ENCODE peak calls at places on chromosomes 3 and 15, in ten cellular contexts. M is fibroblast of mammary gland, H is aorta, S is lower leg skin, Z is GM06990, C is IMR-90, T is heart right ventricle, Q is astrocyte of the spinal cord, L is BJ, F is mucosa of descending colon. J is an unnamed sample.

GRCh38 chr3:106860182-106860581 is 517.1 kb upstream of the CCDC54 start:
- DNase-seq in S (no peak), Z (no peak), M (peak), F (no peak), L (no peak), H (no peak), Q (no peak), C (peak), T (no peak), J (no peak)

GRCh38 chr3:31077021-31077601 is 182.7 kb upstream of the GADL1 start:
- DNase-seq in Q (peak), C (peak), Z (peak), L (peak), H (peak), F (no peak), T (no peak), M (peak), S (no peak), J (peak)

GRCh38 chr3:38834110-38834509 is 18.1 kb upstream of the SCN10A start:
- DNase-seq in M (peak), S (peak), F (peak), H (peak), Q (peak), Z (no peak), L (peak), C (peak), T (peak), J (peak)

GRCh38 chr3:9902372-9903237 is at the start of gene IL17RE:
- DNase-seq in H (peak), S (peak), Q (no peak), M (no peak), C (no peak), F (peak), T (no peak), L (no peak), Z (no peak), J (no peak)

GRCh38 chr3:52144034-52144795 is 10.0 kb downstream of the POC1A start:
- DNase-seq in H (peak), C (peak), S (peak), Q (peak), Z (peak), M (peak), F (peak), T (peak), L (no peak), J (peak)

GRCh38 chr3:43296565-43296964 is 10.2 kb downstream of the SNRK start:
- DNase-seq in L (no peak), F (no peak), T (no peak), Q (no peak), C (peak), Z (peak), S (peak), H (peak), M (no peak), J (no peak)

GRCh38 chr3:150887031-150887430 is 18.2 kb downstream of the MINDY4B start:
- DNase-seq in H (no peak), L (no peak), T (no peak), F (no peak), S (no peak), Q (no peak), C (peak), Z (no peak), M (peak), J (no peak)

GRCh38 chr15:29631076-29632070 is 190.9 kb downstream of the TJP1 start:
- DNase-seq in L (no peak), Z (no peak), F (peak), M (no peak), C (no peak), H (no peak), Q (no peak), S (no peak), T (no peak), J (no peak)

GRCh38 chr15:50871832-50872231 is 36.7 kb upstream of the AP4E1 start:
- DNase-seq in Q (no peak), T (no peak), S (no peak), L (no peak), C (no peak), F (no peak), Z (no peak), H (no peak), M (no peak), J (no peak)

GRCh38 chr15:101210058-101210457 is 41.8 kb downstream of the CHSY1 start:
- DNase-seq in F (no peak), L (no peak), S (no peak), Z (no peak), M (no peak), Q (no peak), C (no peak), H (no peak), T (no peak), J (no peak)

GRCh38 chr3:121624147-121624852 is 31.1 kb downstream of the FBXO40 start:
- DNase-seq in Q (no peak), C (no peak), H (no peak), L (no peak), M (no peak), F (no peak), T (no peak), Z (no peak), S (no peak), J (no peak)

GRCh38 chr3:17771177-17772048 is 29.0 kb upstream of the TBC1D5 start:
- DNase-seq in C (no peak), S (no peak), H (no peak), F (no peak), M (peak), L (no peak), Z (no peak), Q (no peak), T (no peak), J (no peak)

GRCh38 chr3:48686538-48687219 is 964 bp upstream of the NCKIPSD start:
- DNase-seq in M (no peak), H (no peak), F (no peak), T (no peak), S (no peak), L (no peak), C (peak), Z (no peak), Q (no peak), J (no peak)

GRCh38 chr3:20104167-20104661 is 64.0 kb downstream of the KAT2B start:
- DNase-seq in Z (no peak), F (no peak), S (peak), T (no peak), C (no peak), H (no peak), M (no peak), L (no peak), Q (no peak), J (no peak)

GRCh38 chr3:30707825-30708224 is 101.4 kb downstream of the TGFBR2 start:
- DNase-seq in S (no peak), H (no peak), M (no peak), Q (no peak), Z (no peak), F (no peak), L (no peak), T (no peak), C (no peak), J (no peak)

GRCh38 chr3:47850062-47850802 is 47.3 kb downstream of the DHX30 start:
- DNase-seq in L (no peak), H (no peak), F (no peak), M (peak), C (peak), Z (no peak), Q (peak), S (no peak), T (no peak), J (no peak)

GRCh38 chr3:31772781-31773180 is 208.3 kb downstream of the OSBPL10 start:
- DNase-seq in M (no peak), Q (no peak), T (no peak), C (no peak), Z (no peak), F (no peak), H (no peak), L (no peak), S (no peak), J (no peak)

GRCh38 chr15:52183562-52184173 is 7.5 kb downstream of the GNB5 start:
- DNase-seq in M (peak), H (no peak), C (peak), L (no peak), Z (no peak), F (no peak), Q (peak), S (no peak), T (no peak), J (no peak)

GRCh38 chr3:176513604-176514003 is 683.7 kb downstream of the TBL1XR1 start:
- DNase-seq in T (no peak), S (no peak), Z (no peak), L (no peak), C (no peak), F (no peak), M (peak), H (no peak), Q (peak), J (no peak)

GRCh38 chr3:149599236-149599635 is 58.6 kb downstream of the WWTR1 start:
- DNase-seq in S (no peak), C (no peak), T (peak), Z (no peak), M (peak), L (no peak), F (no peak), H (peak), Q (peak), J (no peak)

GRCh38 chr3:170499562-170500156 is 81.0 kb downstream of the CLDN11 start:
- DNase-seq in M (peak), Z (no peak), C (peak), L (no peak), S (no peak), H (no peak), F (no peak), T (no peak), Q (peak), J (peak)

GRCh38 chr15:55993804-55994539 is 560 bp upstream of the NEDD4 start:
- DNase-seq in S (no peak), Z (no peak), L (no peak), Q (peak), H (no peak), F (no peak), C (peak), T (no peak), M (peak), J (peak)

GRCh38 chr3:72724070-72724469 is 124.2 kb downstream of the SHQ1 start:
- DNase-seq in Q (no peak), L (no peak), Z (no peak), T (no peak), H (no peak), C (no peak), S (no peak), F (no peak), M (no peak), J (no peak)

GRCh38 chr3:16357698-16358097 is 92.7 kb downstream of the OXNAD1 start:
- DNase-seq in Z (no peak), Q (peak), S (no peak), C (no peak), M (no peak), L (no peak), F (no peak), T (no peak), H (no peak), J (no peak)

GRCh38 chr3:45606991-45607712 is 12.6 kb downstream of the LIMD1 start:
- DNase-seq in H (no peak), M (peak), T (peak), F (no peak), S (no peak), Z (no peak), C (peak), Q (peak), L (no peak), J (no peak)

GRCh38 chr3:36305929-36306520 is 74.3 kb upstream of the STAC start:
- DNase-seq in F (no peak), Q (no peak), C (no peak), H (no peak), S (no peak), T (no peak), Z (no peak), L (no peak), M (peak), J (no peak)

GRCh38 chr15:95603802-95604201 is 726.7 kb upstream of the NR2F2 start:
- DNase-seq in Z (no peak), S (no peak), H (no peak), M (peak), F (no peak), Q (no peak), C (peak), T (no peak), L (no peak), J (no peak)

GRCh38 chr3:152284906-152285305 is 16.2 kb downstream of the MBNL1 start:
- DNase-seq in Z (no peak), M (no peak), C (no peak), S (no peak), Q (no peak), L (no peak), T (no peak), F (no peak), H (no peak), J (no peak)

GRCh38 chr3:37984596-37984995 is 6.0 kb upstream of the VILL start:
- DNase-seq in T (no peak), F (no peak), H (no peak), Q (no peak), M (no peak), L (no peak), S (no peak), Z (no peak), C (no peak), J (no peak)

GRCh38 chr3:55587476-55587875 is 100.4 kb upstream of the WNT5A start:
- DNase-seq in H (no peak), M (no peak), F (no peak), L (no peak), C (peak), Q (no peak), S (no peak), T (no peak), Z (no peak), J (no peak)

GRCh38 chr3:149371001-149371722 is 6.3 kb downstream of the TM4SF1 start:
- DNase-seq in Z (no peak), T (no peak), F (no peak), L (no peak), Q (no peak), S (no peak), M (peak), H (no peak), C (peak), J (no peak)

GRCh38 chr15:78714890-78715289 is 73.9 kb upstream of the CHRNB4 start:
- DNase-seq in F (no peak), M (peak), Z (no peak), C (no peak), H (no peak), Q (no peak), T (no peak), L (no peak), S (no peak), J (no peak)

GRCh38 chr3:22089284-22089683 is 338.3 kb upstream of the ZNF385D start:
- DNase-seq in S (no peak), L (no peak), M (peak), T (no peak), Z (no peak), H (no peak), C (peak), F (no peak), Q (peak), J (no peak)

GRCh38 chr3:110576962-110577361 is 494.7 kb upstream of the NECTIN3 start:
- DNase-seq in S (peak), L (peak), C (peak), H (no peak), T (no peak), Q (peak), M (peak), F (no peak), Z (no peak), J (peak)

GRCh38 chr3:60399295-60399694 is 852.0 kb downstream of the FHIT start:
- DNase-seq in F (no peak), L (no peak), Z (no peak), Q (no peak), T (no peak), H (no peak), S (no peak), C (no peak), M (no peak), J (no peak)

GRCh38 chr3:113838631-113839209 is at the start of gene GRAMD1C:
- DNase-seq in L (no peak), H (peak), Q (peak), C (peak), F (peak), T (peak), Z (peak), M (peak), S (peak), J (peak)

GRCh38 chr3:113844622-113845222 is 6.1 kb downstream of the GRAMD1C start:
- DNase-seq in Q (peak), S (no peak), C (peak), Z (no peak), F (no peak), M (peak), L (no peak), H (no peak), T (no peak), J (no peak)

GRCh38 chr3:113834983-113835382 is 3.6 kb upstream of the GRAMD1C start:
- DNase-seq in F (no peak), Z (no peak), Q (no peak), H (no peak), S (no peak), T (no peak), L (no peak), C (peak), M (no peak), J (no peak)

DNA sequence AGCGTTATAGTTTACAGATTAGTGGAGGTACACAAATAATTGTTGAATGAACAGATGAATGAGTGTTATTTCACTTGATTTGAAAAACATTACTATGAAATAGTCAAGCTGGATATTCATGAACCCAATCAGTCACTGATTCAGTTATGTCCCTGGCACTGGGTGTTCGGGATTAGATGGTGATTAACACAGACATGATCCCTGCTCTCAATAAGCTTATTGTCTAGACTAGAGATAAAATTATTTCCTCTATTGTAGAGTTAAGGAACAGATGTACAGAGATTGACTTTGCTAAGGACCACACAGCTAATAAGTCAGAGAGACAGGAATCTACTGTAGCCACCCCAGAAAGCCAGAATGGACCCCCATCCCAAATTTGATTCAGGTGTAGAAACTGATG is 963 bp downstream of the GRAMD1C start:
- DNase-seq in T (no peak), F (no peak), C (no peak), L (no peak), Z (no peak), Q (no peak), H (no peak), M (no peak), S (no peak), J (no peak)
- H3K4me3 ChIP-seq in T (peak), F (no peak), C (peak), L (no peak), Z (peak), Q (peak), H (no peak), M (peak), S (no peak), J (no peak)

GRCh38 chr3:137762674-137763593 is 1.2 kb upstream of the SOX14 start:
- DNase-seq in Z (no peak), S (no peak), M (no peak), C (no peak), Q (no peak), H (no peak), L (no peak), F (no peak), T (no peak), J (no peak)
- H3K4me3 ChIP-seq in Z (no peak), S (no peak), M (no peak), C (no peak), Q (no peak), H (no peak), L (no peak), F (no peak), T (no peak), J (no peak)

DNA sequence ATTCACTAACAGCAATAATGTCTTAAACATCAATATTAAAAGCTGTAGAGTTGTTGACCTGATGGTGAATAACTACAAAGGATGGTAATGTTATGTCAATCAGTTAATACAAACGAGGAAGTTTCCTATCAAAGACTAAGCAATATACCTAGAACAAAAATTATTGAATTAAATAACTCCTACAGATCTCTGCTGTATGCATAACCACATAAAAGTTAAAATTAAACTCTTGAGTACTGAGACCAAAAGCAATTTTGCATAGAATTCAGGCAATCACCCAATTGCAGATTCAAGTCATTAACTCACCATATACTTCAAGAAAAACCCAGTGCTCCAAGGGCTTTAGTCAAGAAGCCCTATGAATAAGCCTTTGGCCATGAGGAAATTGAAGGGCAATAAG is 518.8 kb downstream of the MECOM start:
- DNase-seq in Z (no peak), L (no peak), M (no peak), Q (no peak), S (no peak), T (no peak), H (no peak), F (no peak), C (peak), J (no peak)
- H3K4me3 ChIP-seq in Z (no peak), L (no peak), M (no peak), Q (peak), S (no peak), T (peak), H (peak), F (no peak), C (peak), J (no peak)

DNA sequence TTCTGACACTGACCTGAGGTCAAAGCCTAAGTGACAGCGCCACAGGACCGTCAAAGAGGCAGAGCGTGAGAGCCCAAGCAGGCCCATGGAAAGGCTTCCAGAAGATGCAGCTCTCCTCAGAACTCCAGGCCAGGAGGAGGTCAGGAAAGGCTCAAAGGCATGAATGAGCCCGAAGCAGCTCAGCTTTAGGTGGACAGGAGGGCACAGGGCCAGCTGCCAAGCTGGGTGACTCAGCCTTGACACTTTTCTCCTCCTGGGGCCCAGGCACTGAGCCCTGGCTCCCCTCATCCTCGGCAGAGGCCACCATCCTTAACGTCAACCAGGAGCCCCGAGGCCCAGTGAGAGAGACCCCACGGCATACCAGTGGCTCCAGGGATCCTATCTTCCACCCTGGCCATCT is 62.9 kb downstream of the ADCY5 start:
- DNase-seq in L (no peak), C (peak), Z (no peak), H (peak), M (peak), F (no peak), Q (no peak), S (no peak), T (peak), J (no peak)
- H3K4me3 ChIP-seq in L (no peak), C (no peak), Z (no peak), H (no peak), M (no peak), F (no peak), Q (no peak), S (no peak), T (no peak), J (no peak)

DNA sequence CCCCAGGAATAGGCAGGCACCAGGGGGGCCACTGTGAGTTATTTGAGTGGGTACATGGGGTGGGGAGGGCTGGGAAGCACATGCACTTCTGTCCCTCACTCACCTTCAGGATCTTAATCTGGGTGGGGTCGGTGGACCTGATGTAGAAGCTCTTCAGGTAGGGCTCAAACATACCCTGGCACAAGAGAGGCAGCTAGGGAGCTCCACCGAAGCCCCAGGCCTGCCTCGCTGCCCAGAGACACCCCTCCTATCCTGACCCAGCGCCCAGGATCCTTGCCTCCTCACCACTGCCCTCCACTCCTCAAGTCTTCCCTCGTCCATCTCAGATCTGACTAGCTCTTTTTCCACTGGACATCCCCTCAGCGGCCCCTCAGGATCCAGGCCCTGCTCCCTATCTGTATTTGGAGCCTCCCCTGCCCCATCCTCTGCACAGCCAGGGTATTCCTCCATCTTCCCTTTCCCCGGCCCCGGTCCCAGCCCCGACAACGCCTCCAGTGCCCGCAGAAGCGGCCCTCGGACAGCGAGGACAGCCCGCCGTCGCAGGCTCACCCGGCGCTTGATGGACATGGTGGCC is 30.0 kb downstream of the AP3B2 start:
- DNase-seq in F (no peak), C (no peak), Q (no peak), Z (no peak), L (no peak), T (no peak), M (no peak), H (no peak), S (no peak), J (no peak)
- H3K4me3 ChIP-seq in F (no peak), C (no peak), Q (no peak), Z (peak), L (no peak), T (no peak), M (no peak), H (no peak), S (no peak), J (no peak)

J was measured in AG09309.